ENCODE peak calls at places on chromosomes 12 and 14, in nine cellular contexts. X is NCI-H2081; Q is LoVo; U is stimulated activated CD4-positive, alpha-beta T cell treated with anti-CD3 and anti-CD28 coated beads, Interleukin-2, amount 100 ng/mL, for 48 hours; K is H54; A is Calu3; B is stimulated activated CD8-positive, alpha-beta memory T cell treated with anti-CD3 and anti-CD28 coated beads, Interleukin-2, amount 100 ng/mL, for 48 hours; L is fibroblast of pulmonary artery; E is RWPE2. I is an unnamed sample.

GRCh38 chr12:132501189-132501940 is 11.4 kb downstream of the FBRSL1 start:
- DNase-seq in X (no peak), Q (no peak), U (no peak), K (no peak), A (no peak), B (no peak), L (no peak), E (no peak), I (no peak)

GRCh38 chr12:116317986-116318737 is 40.7 kb upstream of the MED13L start:
- DNase-seq in X (no peak), Q (no peak), U (no peak), K (no peak), A (no peak), B (no peak), L (no peak), E (no peak), I (no peak)

GRCh38 chr12:7093486-7093885 is 1.2 kb upstream of the C1R start:
- DNase-seq in X (no peak), Q (no peak), U (no peak), K (no peak), A (no peak), B (no peak), L (no peak), E (no peak), I (no peak)

GRCh38 chr14:53523226-53523625 is 370.1 kb upstream of the DDHD1 start:
- DNase-seq in X (no peak), Q (no peak), U (no peak), K (no peak), A (no peak), B (no peak), L (no peak), E (no peak), I (no peak)

GRCh38 chr12:8834230-8834629 is 11.8 kb downstream of the A2ML1 start:
- DNase-seq in X (no peak), Q (no peak), U (no peak), K (no peak), A (no peak), B (no peak), L (no peak), E (no peak), I (no peak)

GRCh38 chr12:42128327-42128726 is 16.3 kb downstream of the GXYLT1 start:
- DNase-seq in X (no peak), Q (no peak), U (no peak), K (no peak), A (no peak), B (no peak), L (no peak), E (no peak), I (peak; percentile 22)

GRCh38 chr12:116370004-116370404 is 92.5 kb upstream of the MED13L start:
- DNase-seq in X (no peak), Q (no peak), U (no peak), K (peak; percentile 33), A (no peak), B (no peak), L (peak; percentile 77), E (no peak), I (no peak)

GRCh38 chr12:124387510-124387855 is 92.6 kb downstream of the RFLNA start:
- DNase-seq in X (no peak), Q (no peak), U (no peak), K (no peak), A (no peak), B (no peak), L (no peak), E (no peak), I (no peak)

GRCh38 chr12:2640709-2641108 is 154.1 kb upstream of the FKBP4 start:
- DNase-seq in X (no peak), Q (peak; percentile 11), U (peak; percentile 2), K (peak; percentile 100), A (peak; percentile 52), B (peak; percentile 7), L (peak; percentile 93), E (peak; percentile 88), I (no peak)

I was measured in GM12865.